ENCODE peak calls at places on chromosomes 3 and 15, in ten cellular contexts. T is transverse colon, C is testis, Y is sigmoid colon, O is heart left ventricle, R is right lobe of liver, E is Peyer's patch, G is esophagus squamous epithelium, V is uterus, Z is A549. L is an unnamed sample.

GRCh38 chr15:84772031-84772430 is 23.6 kb downstream of the ZNF592 start:
- DNase-seq in T (no peak), C (no peak), Y (no peak), O (no peak), R (no peak), E (no peak), G (no peak), V (no peak), Z (no peak), L (no peak)

GRCh38 chr15:76196286-76196948 is 114.9 kb downstream of the ETFA start:
- DNase-seq in T (peak; percentile 79), C (peak; percentile 41), Y (peak; percentile 95), O (peak; percentile 46), R (no peak), E (peak; percentile 67), G (no peak), V (peak; percentile 93), Z (peak; percentile 85), L (no peak)

GRCh38 chr3:41180396-41180795 is 18.9 kb upstream of the CTNNB1 start:
- DNase-seq in T (no peak), C (no peak), Y (no peak), O (no peak), R (no peak), E (no peak), G (no peak), V (no peak), Z (no peak), L (no peak)

GRCh38 chr3:127889976-127890650 is 24.9 kb upstream of the KBTBD12 start:
- DNase-seq in T (no peak), C (no peak), Y (no peak), O (no peak), R (no peak), E (no peak), G (no peak), V (no peak), Z (no peak), L (no peak)

GRCh38 chr3:29852767-29853166 is 571.9 kb downstream of the RBMS3 start:
- DNase-seq in T (no peak), C (no peak), Y (no peak), O (no peak), R (no peak), E (no peak), G (no peak), V (no peak), Z (no peak), L (no peak)

GRCh38 chr3:107740992-107741896 is 218.5 kb downstream of the BBX start:
- DNase-seq in T (no peak), C (no peak), Y (no peak), O (no peak), R (no peak), E (no peak), G (no peak), V (no peak), Z (peak; percentile 23), L (no peak)

GRCh38 chr3:14239940-14240339 is 61.3 kb downstream of the LSM3 start:
- DNase-seq in T (no peak), C (no peak), Y (no peak), O (no peak), R (no peak), E (no peak), G (no peak), V (no peak), Z (no peak), L (no peak)

GRCh38 chr3:129314757-129315385 is 36.2 kb downstream of the HMCES start:
- DNase-seq in T (peak; percentile 85), C (peak; percentile 93), Y (peak; percentile 94), O (peak; percentile 91), R (peak; percentile 92), E (peak; percentile 91), G (no peak), V (peak; percentile 92), Z (peak; percentile 80), L (peak; percentile 73)

GRCh38 chr15:72473670-72474465 is at the start of gene ARIH1:
- DNase-seq in T (peak; percentile 98), C (peak; percentile 97), Y (peak; percentile 99), O (peak; percentile 97), R (peak; percentile 98), E (peak; percentile 99), G (peak; percentile 75), V (peak; percentile 96), Z (peak; percentile 99), L (peak; percentile 66)

GRCh38 chr15:72475674-72476073 is 1.5 kb downstream of the ARIH1 start:
- DNase-seq in T (no peak), C (no peak), Y (no peak), O (no peak), R (no peak), E (no peak), G (no peak), V (no peak), Z (no peak), L (no peak)

GRCh38 chr15:72472907-72473669 is 1.0 kb upstream of the ARIH1 start:
- DNase-seq in T (no peak), C (no peak), Y (no peak), O (no peak), R (no peak), E (no peak), G (no peak), V (no peak), Z (peak; percentile 42), L (no peak)

GRCh38 chr15:72474466-72474911 is 359 bp downstream of the ARIH1 start:
- DNase-seq in T (no peak), C (no peak), Y (no peak), O (no peak), R (no peak), E (no peak), G (no peak), V (peak; percentile 33), Z (no peak), L (peak; percentile 12)

GRCh38 chr15:72474912-72475601 is 927 bp downstream of the ARIH1 start:
- DNase-seq in T (peak; percentile 85), C (peak; percentile 79), Y (peak; percentile 92), O (peak; percentile 70), R (peak; percentile 87), E (peak; percentile 92), G (peak; percentile 36), V (peak; percentile 70), Z (peak; percentile 90), L (peak; percentile 51)
- TF ChIP-seq POLR2A in T (peak; percentile 89), C (no peak), Y (peak; percentile 57), O (peak; percentile 39), R (peak; percentile 66), E (peak; percentile 85), G (peak; percentile 78), V (peak; percentile 50), Z (peak; percentile 47), L (peak; percentile 72)

GRCh38 chr3:124699686-124700396 is 30.4 kb upstream of the UMPS start:
- DNase-seq in T (no peak), C (peak; percentile 72), Y (no peak), O (no peak), R (peak; percentile 94), E (peak; percentile 80), G (no peak), V (no peak), Z (no peak), L (no peak)
- TF ChIP-seq POLR2A in T (no peak), C (no peak), Y (no peak), O (no peak), R (peak; percentile 63), E (no peak), G (no peak), V (no peak), Z (no peak), L (no peak)

GRCh38 chr15:48811325-48811938 is 563 bp upstream of the CEP152 start:
- DNase-seq in T (no peak), C (no peak), Y (no peak), O (no peak), R (no peak), E (no peak), G (no peak), V (no peak), Z (no peak), L (no peak)

GRCh38 chr15:48806151-48806550 is 4.7 kb downstream of the CEP152 start:
- DNase-seq in T (no peak), C (no peak), Y (no peak), O (peak; percentile 33), R (no peak), E (no peak), G (no peak), V (no peak), Z (no peak), L (no peak)

DNA sequence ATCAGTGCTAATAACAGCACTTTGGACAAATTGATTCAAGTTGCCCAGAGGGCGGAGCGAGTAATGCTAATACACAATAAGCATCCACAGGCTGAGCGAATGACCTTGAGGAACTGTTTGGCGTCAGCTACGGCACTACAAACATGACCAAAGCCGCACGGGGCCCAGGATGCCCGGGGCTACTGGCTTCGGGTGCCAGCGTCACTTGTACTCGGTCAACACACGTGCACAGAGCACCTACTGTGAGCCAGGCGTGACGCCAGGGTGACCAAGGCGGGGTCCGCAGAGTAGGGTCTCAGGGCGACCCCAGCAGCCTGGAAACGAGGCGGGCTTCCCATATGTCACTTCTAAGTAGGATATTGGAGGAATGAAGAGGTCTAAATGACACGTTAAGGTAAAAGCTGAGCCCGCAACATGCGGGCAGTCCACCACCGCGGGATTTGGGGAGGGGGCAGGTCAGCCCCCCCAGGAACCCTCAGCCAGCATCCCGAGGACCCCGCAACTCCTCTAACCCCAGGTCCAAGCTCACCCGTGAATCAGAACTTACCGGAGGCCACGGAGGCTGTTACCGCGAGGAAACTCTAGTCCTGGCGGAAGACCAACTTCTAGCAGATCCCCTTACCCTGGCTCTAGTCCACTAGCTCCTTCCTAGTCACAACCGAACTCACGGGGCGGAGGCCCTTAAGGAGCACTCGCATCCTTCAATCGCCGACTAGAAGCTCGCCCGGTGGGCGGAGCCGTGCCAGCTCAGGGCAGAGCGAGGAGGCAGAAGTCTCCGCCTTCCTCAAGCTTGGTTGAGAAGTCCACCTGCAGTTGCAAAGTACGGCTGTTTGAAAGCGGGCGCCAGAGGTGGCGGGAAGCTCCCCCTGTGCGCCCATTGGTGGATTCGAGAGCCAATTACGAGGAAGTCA is at the start of gene CEP152:
- DNase-seq in T (peak; percentile 99), C (peak; percentile 99), Y (peak; percentile 98), O (peak; percentile 96), R (peak; percentile 99), E (peak; percentile 99), G (peak; percentile 88), V (peak; percentile 98), Z (peak; percentile 98), L (peak; percentile 64)
- TF ChIP-seq POLR2A in T (peak; percentile 68), C (no peak), Y (no peak), O (peak; percentile 42), R (no peak), E (peak; percentile 50), G (peak; percentile 56), V (no peak), Z (peak; percentile 25), L (peak; percentile 72)

GRCh38 chr3:192039593-192039992 is 578.6 kb downstream of the PYDC2 start:
- DNase-seq in T (no peak), C (no peak), Y (no peak), O (no peak), R (no peak), E (no peak), G (no peak), V (no peak), Z (no peak), L (no peak)

GRCh38 chr3:192038726-192039125 is 577.8 kb downstream of the PYDC2 start:
- DNase-seq in T (no peak), C (no peak), Y (no peak), O (no peak), R (no peak), E (no peak), G (no peak), V (no peak), Z (peak; percentile 5), L (no peak)

DNA sequence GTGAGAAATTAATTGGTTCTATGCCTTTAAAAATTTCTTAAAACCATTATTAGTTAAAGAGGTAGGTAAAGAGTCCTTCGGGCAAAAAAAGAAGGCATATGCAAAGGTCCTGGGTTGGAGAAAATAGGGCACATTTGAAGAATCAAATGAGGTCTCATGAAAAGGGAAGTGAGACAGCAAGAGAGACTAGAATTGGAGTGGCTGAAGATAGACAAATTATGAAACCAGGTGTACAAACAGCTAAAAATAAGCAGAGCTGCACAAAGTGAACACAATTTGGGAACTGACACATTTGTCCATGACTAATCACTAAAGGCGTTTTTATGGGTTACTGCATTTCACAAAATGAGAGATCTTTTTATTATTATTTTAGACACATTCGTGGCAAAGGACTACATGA is 581.2 kb downstream of the PYDC2 start:
- DNase-seq in T (no peak), C (no peak), Y (no peak), O (no peak), R (no peak), E (no peak), G (no peak), V (no peak), Z (no peak), L (no peak)
- TF ChIP-seq POLR2A in T (no peak), C (no peak), Y (no peak), O (no peak), R (no peak), E (no peak), G (no peak), V (no peak), Z (no peak), L (no peak)